ENCODE peak calls at places on chromosome 3, in five cellular contexts. One of them, this sample, is unnamed.

GRCh38 chr3:168062679-168063078 is 33.0 kb downstream of the GOLIM4 start:
- DNase-seq in SW 1271: no peak
- DNase-seq in stimulated activated CD8-positive, alpha-beta memory T cell treated with anti-CD3 and anti-CD28 coated beads, Interleukin-4, amount 100 ng/mL, for 48 hours: no peak
- DNase-seq in activated naive CD8-positive, alpha-beta T cell treated with anti-CD3 and anti-CD28 coated beads for 36 hours: no peak
- DNase-seq in T-helper 9 cell: no peak
- DNase-seq in this sample: no peak

GRCh38 chr3:52277972-52278509 is 408 bp downstream of the WDR82 start:
- DNase-seq in T-helper 9 cell: peak
- DNase-seq in activated naive CD8-positive, alpha-beta T cell treated with anti-CD3 and anti-CD28 coated beads for 36 hours: no peak
- DNase-seq in stimulated activated CD8-positive, alpha-beta memory T cell treated with anti-CD3 and anti-CD28 coated beads, Interleukin-4, amount 100 ng/mL, for 48 hours: peak
- DNase-seq in SW 1271: no peak
- DNase-seq in this sample: no peak

GRCh38 chr3:66620185-66620803 is 119.5 kb upstream of the LRIG1 start:
- DNase-seq in activated naive CD8-positive, alpha-beta T cell treated with anti-CD3 and anti-CD28 coated beads for 36 hours: no peak
- DNase-seq in T-helper 9 cell: no peak
- DNase-seq in SW 1271: no peak
- DNase-seq in stimulated activated CD8-positive, alpha-beta memory T cell treated with anti-CD3 and anti-CD28 coated beads, Interleukin-4, amount 100 ng/mL, for 48 hours: no peak
- DNase-seq in this sample: no peak

GRCh38 chr3:88038561-88038960 is 20.2 kb downstream of the CGGBP1 start:
- DNase-seq in SW 1271: no peak
- DNase-seq in stimulated activated CD8-positive, alpha-beta memory T cell treated with anti-CD3 and anti-CD28 coated beads, Interleukin-4, amount 100 ng/mL, for 48 hours: no peak
- DNase-seq in T-helper 9 cell: no peak
- DNase-seq in activated naive CD8-positive, alpha-beta T cell treated with anti-CD3 and anti-CD28 coated beads for 36 hours: no peak
- DNase-seq in this sample: no peak

GRCh38 chr3:124834723-124835718 is 52.1 kb downstream of the ITGB5 start:
- DNase-seq in SW 1271: peak
- DNase-seq in activated naive CD8-positive, alpha-beta T cell treated with anti-CD3 and anti-CD28 coated beads for 36 hours: peak
- DNase-seq in T-helper 9 cell: peak
- DNase-seq in stimulated activated CD8-positive, alpha-beta memory T cell treated with anti-CD3 and anti-CD28 coated beads, Interleukin-4, amount 100 ng/mL, for 48 hours: peak
- DNase-seq in this sample: no peak

GRCh38 chr3:124951511-124952390 is 17.2 kb upstream of the MUC13 start:
- DNase-seq in activated naive CD8-positive, alpha-beta T cell treated with anti-CD3 and anti-CD28 coated beads for 36 hours: no peak
- DNase-seq in stimulated activated CD8-positive, alpha-beta memory T cell treated with anti-CD3 and anti-CD28 coated beads, Interleukin-4, amount 100 ng/mL, for 48 hours: no peak
- DNase-seq in T-helper 9 cell: no peak
- DNase-seq in SW 1271: no peak
- DNase-seq in this sample: no peak

GRCh38 chr3:46383211-46383945 is 12.6 kb downstream of the CCR5 start:
- DNase-seq in SW 1271: no peak
- DNase-seq in T-helper 9 cell: no peak
- DNase-seq in activated naive CD8-positive, alpha-beta T cell treated with anti-CD3 and anti-CD28 coated beads for 36 hours: no peak
- DNase-seq in stimulated activated CD8-positive, alpha-beta memory T cell treated with anti-CD3 and anti-CD28 coated beads, Interleukin-4, amount 100 ng/mL, for 48 hours: no peak
- DNase-seq in this sample: no peak

GRCh38 chr3:115855911-115856310 is 232.6 kb downstream of the GAP43 start:
- DNase-seq in T-helper 9 cell: no peak
- DNase-seq in stimulated activated CD8-positive, alpha-beta memory T cell treated with anti-CD3 and anti-CD28 coated beads, Interleukin-4, amount 100 ng/mL, for 48 hours: no peak
- DNase-seq in activated naive CD8-positive, alpha-beta T cell treated with anti-CD3 and anti-CD28 coated beads for 36 hours: no peak
- DNase-seq in SW 1271: no peak
- DNase-seq in this sample: no peak

GRCh38 chr3:153161714-153162512 is at the start of gene RAP2B:
- DNase-seq in SW 1271: peak
- DNase-seq in activated naive CD8-positive, alpha-beta T cell treated with anti-CD3 and anti-CD28 coated beads for 36 hours: peak
- DNase-seq in stimulated activated CD8-positive, alpha-beta memory T cell treated with anti-CD3 and anti-CD28 coated beads, Interleukin-4, amount 100 ng/mL, for 48 hours: peak
- DNase-seq in T-helper 9 cell: peak
- DNase-seq in this sample: peak

This sample was measured in midbrain.